ENCODE peak calls at places on chromosome 3, in six cellular contexts. M, C, K, T, Z and H are unnamed samples.

GRCh38 chr3:155791190-155791589 is 14.9 kb downstream of the C3orf33 start:
- DNase-seq in M (peak), C (no peak), K (no peak), T (no peak), Z (no peak), H (no peak)

GRCh38 chr3:175208316-175208715 is 349.2 kb downstream of the NAALADL2 start:
- DNase-seq in M (peak), C (no peak), K (no peak), T (peak), Z (no peak), H (no peak)

GRCh38 chr3:114552527-114552812 is 258.6 kb downstream of the TIGIT start:
- DNase-seq in M (no peak), C (no peak), K (no peak), T (no peak), Z (no peak), H (no peak)

GRCh38 chr3:183278479-183279088 is 25.5 kb downstream of the B3GNT5 start:
- DNase-seq in M (peak), C (no peak), K (no peak), T (no peak), Z (no peak), H (no peak)

GRCh38 chr3:14125193-14126016 is 553 bp downstream of the TMEM43 start:
- DNase-seq in M (peak), C (peak), K (no peak), T (peak), Z (peak), H (no peak)

GRCh38 chr3:132231633-132232032 is 85.6 kb upstream of the ACP3 start:
- DNase-seq in M (peak), C (no peak), K (no peak), T (no peak), Z (no peak), H (no peak)

GRCh38 chr3:107307205-107307604 is 70.0 kb upstream of the CCDC54 start:
- DNase-seq in M (no peak), C (no peak), K (no peak), T (no peak), Z (no peak), H (no peak)

GRCh38 chr3:41274944-41275668 is 75.8 kb downstream of the CTNNB1 start:
- DNase-seq in M (peak), C (no peak), K (no peak), T (no peak), Z (peak), H (no peak)

GRCh38 chr3:46706771-46707582 is 5.8 kb downstream of the TMIE start:
- DNase-seq in M (peak), C (no peak), K (peak), T (no peak), Z (no peak), H (no peak)

GRCh38 chr3:98920166-98920565 is 18.7 kb upstream of the DCBLD2 start:
- DNase-seq in M (no peak), C (no peak), K (no peak), T (no peak), Z (no peak), H (no peak)

GRCh38 chr3:100063929-100064461 is 50.3 kb downstream of the FILIP1L start:
- DNase-seq in M (no peak), C (no peak), K (no peak), T (no peak), Z (no peak), H (no peak)

GRCh38 chr3:150293401-150294001 is 114.6 kb upstream of the TSC22D2 start:
- DNase-seq in M (peak), C (no peak), K (no peak), T (no peak), Z (no peak), H (no peak)

GRCh38 chr3:189099031-189099471 is 72.7 kb upstream of the TPRG1 start:
- DNase-seq in M (no peak), C (peak), K (peak), T (no peak), Z (peak), H (no peak)

GRCh38 chr3:36461588-36461987 is 81.3 kb downstream of the STAC start:
- DNase-seq in M (no peak), C (no peak), K (no peak), T (no peak), Z (no peak), H (no peak)

GRCh38 chr3:8486945-8487344 is 14.7 kb upstream of the LMCD1 start:
- DNase-seq in M (no peak), C (no peak), K (no peak), T (no peak), Z (no peak), H (no peak)
- TF ChIP-seq CTCF in M (no peak), C (no peak), K (no peak), T (no peak), Z (no peak), H (no peak)

GRCh38 chr3:142645236-142645793 is 49.1 kb downstream of the PLS1 start:
- DNase-seq in M (peak), C (no peak), K (no peak), T (no peak), Z (no peak), H (no peak)
- H3K4me3 ChIP-seq in M (no peak), C (no peak), K (no peak), T (no peak), Z (no peak), H (no peak)

GRCh38 chr3:141441381-141442365 is 45.2 kb upstream of the RASA2 start:
- DNase-seq in M (peak), C (peak), K (peak), T (peak), Z (peak), H (peak)
- TF ChIP-seq CTCF in M (peak), C (peak), K (peak), T (peak), Z (peak), H (peak)

GRCh38 chr3:78540485-78540884 is 1227.3 kb downstream of the ROBO1 start:
- DNase-seq in M (peak), C (no peak), K (no peak), T (no peak), Z (no peak), H (no peak)
- H3K4me3 ChIP-seq in M (no peak), C (no peak), K (no peak), T (no peak), Z (no peak), H (no peak)

GRCh38 chr3:177382944-177383343 is 185.7 kb upstream of the TBL1XR1 start:
- DNase-seq in M (peak), C (no peak), K (peak), T (no peak), Z (no peak), H (no peak)

GRCh38 chr3:177378168-177378567 is 180.9 kb upstream of the TBL1XR1 start:
- DNase-seq in M (no peak), C (no peak), K (no peak), T (no peak), Z (no peak), H (no peak)

GRCh38 chr3:177377166-177377565 is 179.9 kb upstream of the TBL1XR1 start:
- DNase-seq in M (peak), C (no peak), K (no peak), T (no peak), Z (peak), H (no peak)

GRCh38 chr3:177381070-177381469 is 183.8 kb upstream of the TBL1XR1 start:
- DNase-seq in M (no peak), C (no peak), K (no peak), T (no peak), Z (no peak), H (no peak)

DNA sequence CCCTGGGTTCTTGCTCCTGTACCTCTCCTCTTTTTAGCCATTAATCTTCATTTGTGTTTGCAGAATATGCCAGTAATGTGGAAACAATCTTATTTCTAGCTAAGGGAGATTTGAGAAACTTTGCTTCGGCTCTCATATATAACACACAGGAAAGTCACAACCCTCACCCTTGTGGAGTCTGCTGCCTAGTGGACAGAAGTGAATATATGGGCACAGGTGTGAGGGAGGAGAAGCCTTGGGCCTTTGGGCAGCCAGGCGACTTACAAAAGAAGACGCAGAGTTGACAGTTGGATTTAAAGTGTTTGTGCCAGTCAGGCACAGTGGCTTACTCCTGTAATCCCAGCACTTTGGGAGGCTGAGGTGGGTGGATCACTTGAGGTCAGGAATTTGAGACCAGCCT is 181.8 kb upstream of the TBL1XR1 start:
- DNase-seq in M (no peak), C (no peak), K (no peak), T (no peak), Z (no peak), H (no peak)
- TF ChIP-seq CTCF in M (no peak), C (no peak), K (no peak), T (no peak), Z (no peak), H (peak)

DNA sequence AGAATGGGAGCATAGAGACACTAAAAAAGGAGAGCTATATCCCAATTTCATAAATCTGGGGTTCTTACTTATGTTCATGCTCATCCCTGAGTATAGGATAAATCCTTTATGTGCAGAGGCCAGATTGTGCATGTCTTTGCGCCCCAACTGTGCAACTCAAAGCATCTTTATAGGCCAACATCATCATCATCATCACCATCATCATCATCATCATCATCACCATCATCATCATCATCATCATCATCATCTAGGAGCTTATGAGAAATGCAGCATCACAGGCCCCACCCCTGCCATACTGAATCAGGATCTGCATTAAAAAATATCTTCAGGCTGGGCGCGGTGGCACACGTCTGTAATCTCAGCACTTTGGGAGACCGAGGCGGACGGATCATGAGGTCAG is 45.5 kb downstream of the DPPA2 start:
- DNase-seq in M (no peak), C (no peak), K (no peak), T (no peak), Z (no peak), H (no peak)
- H3K4me3 ChIP-seq in M (no peak), C (no peak), K (no peak), T (no peak), Z (no peak), H (no peak)

DNA sequence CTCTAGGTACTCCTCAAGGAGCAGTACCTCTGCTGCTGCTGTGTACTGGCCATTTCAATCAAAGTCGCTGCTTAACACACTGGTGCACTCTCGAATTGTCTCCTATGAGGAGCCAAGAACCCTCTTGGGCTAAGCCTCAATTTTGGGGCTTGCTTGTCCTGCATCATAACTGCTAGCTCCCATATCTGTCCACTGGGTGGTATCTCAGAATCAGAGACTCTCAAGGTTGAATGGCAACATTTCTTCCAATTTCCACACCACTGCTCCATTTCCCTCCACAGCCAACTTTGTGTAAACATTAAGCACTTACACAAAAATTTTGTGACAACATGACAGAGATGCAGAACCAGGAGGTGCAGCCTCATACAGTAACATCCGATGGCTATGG is 82.4 kb downstream of the XXYLT1 start:
- DNase-seq in M (no peak), C (no peak), K (no peak), T (no peak), Z (no peak), H (no peak)
- TF ChIP-seq CTCF in M (peak), C (no peak), K (no peak), T (no peak), Z (no peak), H (peak)